ENCODE peak calls at places on chromosomes 5 and 9, in five cellular contexts. V is sciatic nerve, S is omental fat pad, A is NCI-H1694, F is NCI-H774. W is an unnamed sample.

GRCh38 chr5:124061663-124062062 is 549.7 kb downstream of the CSNK1G3 start:
- DNase-seq in V (peak), S (no peak), A (peak), F (peak), W (no peak)

GRCh38 chr9:15512889-15513288 is 2.1 kb upstream of the PSIP1 start:
- DNase-seq in V (no peak), S (no peak), A (no peak), F (no peak), W (no peak)

GRCh38 chr9:131584858-131585257 is 39.5 kb downstream of the PRRT1B start:
- DNase-seq in V (no peak), S (no peak), A (no peak), F (no peak), W (no peak)

GRCh38 chr5:107935641-107936040 is 264.9 kb upstream of the EFNA5 start:
- DNase-seq in V (no peak), S (no peak), A (no peak), F (no peak), W (no peak)

GRCh38 chr9:14428781-14429230 is 114.9 kb upstream of the NFIB start:
- DNase-seq in V (peak), S (peak), A (peak), F (peak), W (no peak)

GRCh38 chr5:132681983-132682382 is 8.2 kb downstream of the IL4 start:
- DNase-seq in V (no peak), S (no peak), A (no peak), F (no peak), W (no peak)

GRCh38 chr9:113585555-113585954 is 122.0 kb downstream of the RGS3 start:
- DNase-seq in V (no peak), S (no peak), A (no peak), F (no peak), W (no peak)

GRCh38 chr9:97527626-97528528 is 26.4 kb downstream of the TMOD1 start:
- DNase-seq in V (no peak), S (no peak), A (no peak), F (no peak), W (peak)

GRCh38 chr9:110114888-110115259 is 93.1 kb downstream of the C9orf152 start:
- DNase-seq in V (no peak), S (no peak), A (no peak), F (no peak), W (no peak)

GRCh38 chr9:14768561-14769234 is 46.2 kb upstream of the CER1 start:
- DNase-seq in V (no peak), S (no peak), A (peak), F (peak), W (no peak)

GRCh38 chr9:36188212-36188611 is 2.5 kb upstream of the CLTA start:
- DNase-seq in V (no peak), S (no peak), A (no peak), F (no peak), W (no peak)

GRCh38 chr5:149611327-149611726 is 30.0 kb downstream of the ARHGEF37 start:
- DNase-seq in V (no peak), S (no peak), A (no peak), F (no peak), W (no peak)

GRCh38 chr9:106745457-106745856 is 117.5 kb upstream of the ZNF462 start:
- DNase-seq in V (no peak), S (no peak), A (no peak), F (no peak), W (no peak)

GRCh38 chr5:81525690-81526089 is 131.8 kb upstream of the ACOT12 start:
- DNase-seq in V (no peak), S (no peak), A (no peak), F (no peak), W (no peak)